ENCODE peak calls at places on chromosome 14, in nine cellular contexts. One of them, this sample, is unnamed.

GRCh38 chr14:51897791-51898190 is 37.4 kb downstream of the GNG2 start:
- DNase-seq in colonic mucosa: no peak
- DNase-seq in WTC11: no peak
- DNase-seq in mucosa of descending colon: no peak
- DNase-seq in AG09309: no peak
- DNase-seq in ovary: no peak
- DNase-seq in GM13976: no peak
- DNase-seq in AG04450: no peak
- DNase-seq in choroid plexus epithelial cell: no peak
- DNase-seq in this sample: no peak

GRCh38 chr14:81144811-81145598 is 75.8 kb downstream of the GTF2A1 start:
- DNase-seq in AG04450: no peak
- DNase-seq in colonic mucosa: no peak
- DNase-seq in WTC11: no peak
- DNase-seq in mucosa of descending colon: no peak
- DNase-seq in choroid plexus epithelial cell: no peak
- DNase-seq in ovary: no peak
- DNase-seq in AG09309: no peak
- DNase-seq in GM13976: no peak
- DNase-seq in this sample: no peak

GRCh38 chr14:104136472-104137296 is 1.7 kb upstream of the KIF26A start:
- DNase-seq in colonic mucosa: no peak
- DNase-seq in choroid plexus epithelial cell: no peak
- DNase-seq in GM13976: no peak
- DNase-seq in AG09309: no peak
- DNase-seq in WTC11: peak
- DNase-seq in AG04450: no peak
- DNase-seq in mucosa of descending colon: peak
- DNase-seq in ovary: peak
- DNase-seq in this sample: no peak

GRCh38 chr14:95759952-95760351 is 46.0 kb upstream of the TCL1A start:
- DNase-seq in WTC11: no peak
- DNase-seq in AG04450: no peak
- DNase-seq in ovary: no peak
- DNase-seq in choroid plexus epithelial cell: no peak
- DNase-seq in AG09309: no peak
- DNase-seq in colonic mucosa: no peak
- DNase-seq in GM13976: no peak
- DNase-seq in mucosa of descending colon: no peak
- DNase-seq in this sample: no peak

GRCh38 chr14:73786632-73786941 is 65.0 kb upstream of the PTGR2 start:
- DNase-seq in AG09309: no peak
- DNase-seq in WTC11: peak
- DNase-seq in AG04450: no peak
- DNase-seq in ovary: peak
- DNase-seq in mucosa of descending colon: peak
- DNase-seq in colonic mucosa: no peak
- DNase-seq in choroid plexus epithelial cell: peak
- DNase-seq in GM13976: peak
- DNase-seq in this sample: peak

GRCh38 chr14:33309081-33309480 is 370.4 kb downstream of the NPAS3 start:
- DNase-seq in ovary: no peak
- DNase-seq in choroid plexus epithelial cell: no peak
- DNase-seq in GM13976: no peak
- DNase-seq in AG09309: no peak
- DNase-seq in AG04450: no peak
- DNase-seq in WTC11: no peak
- DNase-seq in colonic mucosa: no peak
- DNase-seq in mucosa of descending colon: no peak
- DNase-seq in this sample: no peak

GRCh38 chr14:63764103-63764502 is 36.2 kb upstream of the SGPP1 start:
- DNase-seq in mucosa of descending colon: no peak
- DNase-seq in WTC11: no peak
- DNase-seq in colonic mucosa: no peak
- DNase-seq in AG09309: no peak
- DNase-seq in AG04450: peak
- DNase-seq in GM13976: no peak
- DNase-seq in choroid plexus epithelial cell: no peak
- DNase-seq in ovary: no peak
- DNase-seq in this sample: no peak

GRCh38 chr14:42884100-42884499 is 1277.4 kb downstream of the LRFN5 start:
- DNase-seq in choroid plexus epithelial cell: peak
- DNase-seq in WTC11: no peak
- DNase-seq in ovary: no peak
- DNase-seq in AG09309: no peak
- DNase-seq in colonic mucosa: no peak
- DNase-seq in GM13976: no peak
- DNase-seq in AG04450: peak
- DNase-seq in mucosa of descending colon: no peak
- DNase-seq in this sample: no peak

DNA sequence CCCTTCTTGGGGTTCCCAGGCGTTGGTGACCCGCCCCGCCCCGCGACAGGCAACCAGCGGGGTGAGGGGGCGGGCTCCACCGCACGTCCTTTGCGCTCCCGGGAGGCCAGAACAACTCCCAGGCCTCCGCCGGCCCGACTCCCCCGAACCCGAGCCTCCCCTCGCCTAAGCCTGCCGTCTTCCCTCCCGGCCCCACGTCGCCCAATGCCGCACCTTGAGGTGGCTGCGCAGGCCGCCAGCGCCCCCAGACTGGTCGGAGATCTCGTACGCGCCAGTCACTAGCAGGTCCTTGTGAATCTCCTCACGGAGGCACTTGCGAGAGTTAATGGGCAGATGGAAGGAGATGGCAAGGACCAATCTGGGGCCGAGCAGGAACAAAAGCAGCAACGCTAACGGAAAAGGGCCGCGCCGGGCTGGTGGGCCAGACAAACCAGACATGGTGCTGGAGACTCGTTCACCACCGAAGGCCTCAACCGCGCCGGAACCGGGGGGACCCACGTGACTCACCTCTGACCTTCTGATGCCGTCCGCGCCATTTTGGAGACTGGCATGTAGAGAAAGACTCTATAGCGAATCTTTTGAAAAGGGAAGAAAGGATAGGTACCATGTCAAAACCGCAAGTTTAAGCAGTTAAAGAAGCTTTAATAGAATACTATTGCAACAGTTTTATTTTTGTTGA is at the start of gene TMED10:
- DNase-seq in AG09309: peak
- DNase-seq in choroid plexus epithelial cell: peak
- DNase-seq in AG04450: peak
- DNase-seq in ovary: peak
- DNase-seq in mucosa of descending colon: peak
- DNase-seq in WTC11: peak
- DNase-seq in GM13976: peak
- DNase-seq in colonic mucosa: peak
- DNase-seq in this sample: peak
- TF ChIP-seq CTCF in AG09309: no peak
- TF ChIP-seq CTCF in choroid plexus epithelial cell: peak
- TF ChIP-seq CTCF in AG04450: no peak
- TF ChIP-seq CTCF in ovary: no peak
- TF ChIP-seq CTCF in mucosa of descending colon: no peak
- TF ChIP-seq CTCF in WTC11: no peak
- TF ChIP-seq CTCF in GM13976: no peak
- TF ChIP-seq CTCF in colonic mucosa: no peak
- TF ChIP-seq CTCF in this sample: no peak

GRCh38 chr14:24673059-24673458 is 39.1 kb upstream of the GZMB start:
- DNase-seq in AG09309: no peak
- DNase-seq in ovary: no peak
- DNase-seq in AG04450: no peak
- DNase-seq in choroid plexus epithelial cell: no peak
- DNase-seq in colonic mucosa: no peak
- DNase-seq in mucosa of descending colon: no peak
- DNase-seq in WTC11: no peak
- DNase-seq in GM13976: no peak
- DNase-seq in this sample: no peak

GRCh38 chr14:24674204-24674970 is 40.4 kb upstream of the GZMB start:
- DNase-seq in AG09309: no peak
- DNase-seq in choroid plexus epithelial cell: no peak
- DNase-seq in ovary: no peak
- DNase-seq in GM13976: no peak
- DNase-seq in AG04450: no peak
- DNase-seq in WTC11: no peak
- DNase-seq in colonic mucosa: no peak
- DNase-seq in mucosa of descending colon: no peak
- DNase-seq in this sample: no peak

GRCh38 chr14:24677956-24678355 is 44.0 kb upstream of the GZMB start:
- DNase-seq in ovary: no peak
- DNase-seq in AG04450: no peak
- DNase-seq in colonic mucosa: no peak
- DNase-seq in WTC11: no peak
- DNase-seq in GM13976: no peak
- DNase-seq in mucosa of descending colon: no peak
- DNase-seq in choroid plexus epithelial cell: no peak
- DNase-seq in AG09309: no peak
- DNase-seq in this sample: no peak

GRCh38 chr14:24670594-24670993 is 36.6 kb upstream of the GZMB start:
- DNase-seq in WTC11: no peak
- DNase-seq in GM13976: no peak
- DNase-seq in choroid plexus epithelial cell: no peak
- DNase-seq in AG04450: no peak
- DNase-seq in mucosa of descending colon: no peak
- DNase-seq in AG09309: no peak
- DNase-seq in colonic mucosa: no peak
- DNase-seq in ovary: no peak
- DNase-seq in this sample: no peak

DNA sequence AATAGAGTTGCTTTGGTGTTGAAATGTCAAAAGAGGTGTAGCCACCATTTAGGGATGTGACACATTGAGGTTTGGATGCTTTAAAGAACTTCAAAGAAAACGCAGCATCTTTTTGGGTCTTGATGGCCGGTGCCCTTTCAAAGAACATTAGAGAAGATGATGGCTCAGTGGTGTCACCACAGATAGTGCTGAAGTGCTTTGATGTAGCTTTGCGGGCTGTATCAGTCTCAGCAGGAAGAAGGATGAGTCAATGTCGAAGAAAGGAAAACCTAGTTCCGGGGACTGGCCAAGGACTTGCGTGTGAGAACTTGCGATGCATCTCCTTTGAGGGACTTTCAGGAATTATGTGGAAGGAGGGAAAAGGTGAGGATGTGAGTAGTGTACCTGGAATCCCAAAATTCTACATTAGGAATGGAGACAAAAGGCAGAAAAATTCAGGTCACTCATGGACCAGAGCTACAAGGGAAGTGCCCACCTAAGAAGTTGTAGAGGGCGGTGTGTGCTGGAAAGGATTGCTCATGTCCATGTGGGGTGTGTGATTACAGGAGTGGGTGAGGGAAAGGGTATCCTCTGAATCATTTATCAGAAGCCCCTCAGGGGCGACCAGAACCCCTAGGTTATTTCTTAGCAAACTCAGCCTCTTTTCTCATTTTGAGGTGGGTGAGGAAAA is 39.7 kb upstream of the GZMB start:
- DNase-seq in GM13976: no peak
- DNase-seq in ovary: no peak
- DNase-seq in choroid plexus epithelial cell: no peak
- DNase-seq in mucosa of descending colon: no peak
- DNase-seq in AG09309: no peak
- DNase-seq in colonic mucosa: no peak
- DNase-seq in AG04450: no peak
- DNase-seq in WTC11: no peak
- DNase-seq in this sample: no peak
- TF ChIP-seq CTCF in GM13976: no peak
- TF ChIP-seq CTCF in ovary: no peak
- TF ChIP-seq CTCF in choroid plexus epithelial cell: no peak
- TF ChIP-seq CTCF in mucosa of descending colon: no peak
- TF ChIP-seq CTCF in AG09309: no peak
- TF ChIP-seq CTCF in colonic mucosa: no peak
- TF ChIP-seq CTCF in AG04450: no peak
- TF ChIP-seq CTCF in WTC11: no peak
- TF ChIP-seq CTCF in this sample: no peak

GRCh38 chr14:20755037-20755436 is 9.3 kb downstream of the EDDM3A start:
- DNase-seq in WTC11: no peak
- DNase-seq in ovary: no peak
- DNase-seq in colonic mucosa: no peak
- DNase-seq in AG09309: no peak
- DNase-seq in mucosa of descending colon: no peak
- DNase-seq in choroid plexus epithelial cell: no peak
- DNase-seq in GM13976: no peak
- DNase-seq in AG04450: no peak
- DNase-seq in this sample: no peak

GRCh38 chr14:20751963-20752562 is 6.4 kb downstream of the EDDM3A start:
- DNase-seq in AG09309: no peak
- DNase-seq in choroid plexus epithelial cell: no peak
- DNase-seq in ovary: no peak
- DNase-seq in WTC11: no peak
- DNase-seq in AG04450: no peak
- DNase-seq in mucosa of descending colon: no peak
- DNase-seq in colonic mucosa: no peak
- DNase-seq in GM13976: no peak
- DNase-seq in this sample: no peak

GRCh38 chr14:20754308-20754707 is 8.6 kb downstream of the EDDM3A start:
- DNase-seq in mucosa of descending colon: no peak
- DNase-seq in choroid plexus epithelial cell: no peak
- DNase-seq in AG09309: no peak
- DNase-seq in ovary: no peak
- DNase-seq in GM13976: no peak
- DNase-seq in AG04450: no peak
- DNase-seq in WTC11: no peak
- DNase-seq in colonic mucosa: no peak
- DNase-seq in this sample: no peak

GRCh38 chr14:20760950-20761349 is 7.3 kb upstream of the EDDM3B start:
- DNase-seq in mucosa of descending colon: no peak
- DNase-seq in choroid plexus epithelial cell: no peak
- DNase-seq in ovary: no peak
- DNase-seq in GM13976: no peak
- DNase-seq in WTC11: no peak
- DNase-seq in colonic mucosa: no peak
- DNase-seq in AG09309: no peak
- DNase-seq in AG04450: no peak
- DNase-seq in this sample: no peak

GRCh38 chr14:20757963-20758362 is 10.2 kb upstream of the EDDM3B start:
- DNase-seq in GM13976: peak
- DNase-seq in WTC11: peak
- DNase-seq in choroid plexus epithelial cell: no peak
- DNase-seq in AG04450: no peak
- DNase-seq in AG09309: no peak
- DNase-seq in colonic mucosa: peak
- DNase-seq in ovary: no peak
- DNase-seq in mucosa of descending colon: no peak
- DNase-seq in this sample: peak
- TF ChIP-seq CTCF in GM13976: peak
- TF ChIP-seq CTCF in WTC11: peak
- TF ChIP-seq CTCF in choroid plexus epithelial cell: no peak
- TF ChIP-seq CTCF in AG04450: no peak
- TF ChIP-seq CTCF in AG09309: no peak
- TF ChIP-seq CTCF in colonic mucosa: peak
- TF ChIP-seq CTCF in ovary: no peak
- TF ChIP-seq CTCF in mucosa of descending colon: no peak
- TF ChIP-seq CTCF in this sample: peak

DNA sequence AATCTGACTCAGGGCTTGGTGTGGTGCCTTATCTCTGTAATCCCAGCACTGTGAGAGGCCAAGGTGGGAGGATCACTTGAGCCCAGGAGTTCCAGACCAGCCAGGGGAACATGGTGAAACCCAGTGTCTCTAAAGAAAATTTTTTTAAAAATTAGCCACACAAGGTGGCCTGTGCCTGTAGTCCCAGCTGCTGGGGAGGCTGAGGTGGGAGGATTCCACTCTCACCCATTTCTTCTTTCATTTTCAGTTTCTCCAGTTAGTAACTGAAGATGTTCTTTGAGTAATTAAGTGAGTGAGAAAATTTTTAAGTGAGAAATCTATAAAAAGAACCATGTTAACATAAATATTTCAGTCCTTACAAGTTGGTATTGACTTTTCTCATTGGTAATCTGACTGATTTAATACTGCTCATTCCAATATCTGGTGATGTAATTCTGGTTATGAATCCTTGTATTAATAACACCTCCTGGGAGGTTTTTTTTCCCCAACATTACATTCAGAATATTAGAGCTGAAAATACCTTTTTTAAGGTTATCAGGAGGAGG is 6.1 kb downstream of the METTL3 start:
- DNase-seq in ovary: no peak
- DNase-seq in WTC11: no peak
- DNase-seq in GM13976: peak
- DNase-seq in mucosa of descending colon: no peak
- DNase-seq in AG09309: no peak
- DNase-seq in colonic mucosa: no peak
- DNase-seq in AG04450: no peak
- DNase-seq in choroid plexus epithelial cell: peak
- DNase-seq in this sample: no peak
- TF ChIP-seq CTCF in ovary: no peak
- TF ChIP-seq CTCF in WTC11: no peak
- TF ChIP-seq CTCF in GM13976: no peak
- TF ChIP-seq CTCF in mucosa of descending colon: no peak
- TF ChIP-seq CTCF in AG09309: no peak
- TF ChIP-seq CTCF in colonic mucosa: no peak
- TF ChIP-seq CTCF in AG04450: no peak
- TF ChIP-seq CTCF in choroid plexus epithelial cell: no peak
- TF ChIP-seq CTCF in this sample: no peak

This sample was measured in endothelial cell.